ENCODE peak calls at places on chromosomes 1 and 21, in five cellular contexts. K is left ventricle myocardium inferior; P is iPS DF 6.9; H is kidney; C is effector memory CD4-positive, alpha-beta T cell. T is an unnamed sample.

GRCh38 chr1:185342017-185342416 is 25.0 kb upstream of the IVNS1ABP start:
- DNase-seq in K (no peak), P (no peak), H (no peak), C (no peak), T (no peak)

GRCh38 chr1:22024485-22025367 is 23.3 kb downstream of the CELA3A start:
- DNase-seq in K (peak; percentile 33), P (no peak), H (peak; percentile 88), C (peak; percentile 79), T (peak; percentile 19)

GRCh38 chr1:25022361-25023189 is 92.5 kb upstream of the RUNX3 start:
- DNase-seq in K (peak; percentile 46), P (no peak), H (peak; percentile 93), C (peak; percentile 97), T (no peak)

GRCh38 chr1:212721388-212722247 is 22.0 kb upstream of the BATF3 start:
- DNase-seq in K (no peak), P (no peak), H (no peak), C (no peak), T (no peak)

GRCh38 chr1:224897501-224897900 is 32.0 kb upstream of the DNAH14 start:
- DNase-seq in K (no peak), P (no peak), H (no peak), C (no peak), T (no peak)

GRCh38 chr1:152461544-152461943 is 47.5 kb upstream of the CRNN start:
- DNase-seq in K (peak; percentile 18), P (no peak), H (no peak), C (peak; percentile 33), T (no peak)

GRCh38 chr21:28148400-28149064 is 844.1 kb downstream of the LTN1 start:
- DNase-seq in K (no peak), P (no peak), H (no peak), C (no peak), T (no peak)

GRCh38 chr1:145983959-145984830 is 12.2 kb downstream of the TXNIP start:
- DNase-seq in K (no peak), P (no peak), H (no peak), C (peak; percentile 40), T (no peak)

GRCh38 chr1:230321741-230322420 is 104.3 kb downstream of the PGBD5 start:
- DNase-seq in K (peak; percentile 63), P (no peak), H (no peak), C (no peak), T (no peak)

GRCh38 chr1:182330303-182330702 is 61.3 kb downstream of the GLUL start:
- DNase-seq in K (no peak), P (no peak), H (no peak), C (no peak), T (no peak)

GRCh38 chr1:221494670-221495069 is 247.2 kb downstream of the DUSP10 start:
- DNase-seq in K (no peak), P (no peak), H (peak; percentile 91), C (no peak), T (no peak)

GRCh38 chr1:213119794-213120193 is 68.8 kb downstream of the RPS6KC1 start:
- DNase-seq in K (no peak), P (no peak), H (no peak), C (no peak), T (no peak)

GRCh38 chr1:234585333-234586055 is 24.5 kb downstream of the IRF2BP2 start:
- DNase-seq in K (no peak), P (no peak), H (no peak), C (no peak), T (no peak)

GRCh38 chr1:234089396-234089795 is 184.9 kb downstream of the SLC35F3 start:
- DNase-seq in K (no peak), P (peak; percentile 25), H (no peak), C (no peak), T (no peak)

GRCh38 chr1:108570128-108570527 is 10.2 kb downstream of the EEIG2 start:
- DNase-seq in K (no peak), P (no peak), H (no peak), C (no peak), T (no peak)

GRCh38 chr1:79079770-79080169 is 73.2 kb upstream of the ADGRL4 start:
- DNase-seq in K (no peak), P (peak; percentile 16), H (peak; percentile 37), C (no peak), T (no peak)

GRCh38 chr1:8015036-8015808 is 10.9 kb downstream of the ERRFI1 start:
- DNase-seq in K (no peak), P (no peak), H (no peak), C (no peak), T (peak; percentile 39)

GRCh38 chr1:229980009-229980408 is 87.0 kb upstream of the GALNT2 start:
- DNase-seq in K (no peak), P (no peak), H (no peak), C (no peak), T (no peak)

GRCh38 chr1:145926706-145927072 is 595 bp downstream of the RBM8A start:
- DNase-seq in K (no peak), P (no peak), H (no peak), C (no peak), T (no peak)

GRCh38 chr1:247373721-247374141 is 42.1 kb upstream of the ZNF496 start:
- DNase-seq in K (peak; percentile 41), P (peak; percentile 63), H (no peak), C (peak; percentile 15), T (no peak)

GRCh38 chr1:46790702-46791101 is 8.1 kb upstream of the CYP4B1 start:
- DNase-seq in K (no peak), P (no peak), H (no peak), C (no peak), T (no peak)

GRCh38 chr1:177065430-177065829 is 99.1 kb downstream of the ASTN1 start:
- DNase-seq in K (no peak), P (no peak), H (no peak), C (no peak), T (no peak)

GRCh38 chr1:196680107-196680506 is 28.3 kb downstream of the CFH start:
- DNase-seq in K (no peak), P (no peak), H (no peak), C (no peak), T (no peak)

GRCh38 chr1:2322593-2323295 is 68.6 kb downstream of the MORN1 start:
- DNase-seq in K (no peak), P (no peak), H (no peak), C (no peak), T (no peak)

GRCh38 chr1:226738995-226739695 is at the start of gene ITPKB:
- DNase-seq in K (peak; percentile 42), P (no peak), H (peak; percentile 82), C (peak; percentile 62), T (no peak)

GRCh38 chr1:17567582-17567981 is 28.1 kb downstream of the ARHGEF10L start:
- DNase-seq in K (no peak), P (no peak), H (no peak), C (no peak), T (no peak)

GRCh38 chr21:46062471-46063211 is 35.3 kb upstream of the COL6A2 start:
- DNase-seq in K (no peak), P (no peak), H (peak; percentile 22), C (no peak), T (no peak)

GRCh38 chr1:154384650-154385557 is 20.2 kb upstream of the IL6R start:
- DNase-seq in K (no peak), P (no peak), H (no peak), C (no peak), T (no peak)

GRCh38 chr1:222387020-222387816 is 160.7 kb downstream of the HHIPL2 start:
- DNase-seq in K (no peak), P (peak; percentile 50), H (no peak), C (no peak), T (no peak)

GRCh38 chr1:25550155-25550506 is 6.7 kb downstream of the LDLRAP1 start:
- DNase-seq in K (no peak), P (no peak), H (no peak), C (no peak), T (no peak)

GRCh38 chr21:42862774-42863503 is 16.4 kb downstream of the WDR4 start:
- DNase-seq in K (no peak), P (no peak), H (peak; percentile 68), C (no peak), T (no peak)

GRCh38 chr1:8238141-8239038 is 79.5 kb upstream of the SLC45A1 start:
- DNase-seq in K (no peak), P (no peak), H (no peak), C (no peak), T (no peak)

GRCh38 chr1:41645062-41645461 is 160.6 kb upstream of the EDN2 start:
- DNase-seq in K (no peak), P (no peak), H (no peak), C (no peak), T (no peak)

GRCh38 chr1:119964673-119965363 is 68.5 kb upstream of the ADAM30 start:
- DNase-seq in K (no peak), P (no peak), H (no peak), C (no peak), T (no peak)
- H3K27ac ChIP-seq in K (peak overlapping the region; percentile 69), P (no peak overlapping the region), H (no peak overlapping the region), C (no peak overlapping the region), T (peak overlapping the region; percentile 36)

GRCh38 chr1:98498651-98499050 is 162.9 kb upstream of the SNX7 start:
- DNase-seq in K (no peak), P (no peak), H (no peak), C (no peak), T (no peak)

GRCh38 chr1:98500324-98500723 is 161.2 kb upstream of the SNX7 start:
- DNase-seq in K (no peak), P (no peak), H (no peak), C (no peak), T (no peak)

GRCh38 chr1:98493469-98493868 is 168.1 kb upstream of the SNX7 start:
- DNase-seq in K (no peak), P (no peak), H (no peak), C (no peak), T (no peak)

GRCh38 chr1:98496246-98496995 is 165.1 kb upstream of the SNX7 start:
- DNase-seq in K (no peak), P (no peak), H (no peak), C (no peak), T (no peak)
- H3K27ac ChIP-seq in K (no peak overlapping the region), P (no peak overlapping the region), H (no peak overlapping the region), C (no peak overlapping the region), T (no peak overlapping the region)

GRCh38 chr1:115283249-115283648 is 54.8 kb downstream of the NGF start:
- DNase-seq in K (peak; percentile 30), P (no peak), H (peak; percentile 81), C (no peak), T (no peak)
- H3K27ac ChIP-seq in K (peak overlapping the region; percentile 91), P (no peak overlapping the region), H (peak overlapping the region; percentile 80), C (no peak overlapping the region), T (no peak overlapping the region)

DNA sequence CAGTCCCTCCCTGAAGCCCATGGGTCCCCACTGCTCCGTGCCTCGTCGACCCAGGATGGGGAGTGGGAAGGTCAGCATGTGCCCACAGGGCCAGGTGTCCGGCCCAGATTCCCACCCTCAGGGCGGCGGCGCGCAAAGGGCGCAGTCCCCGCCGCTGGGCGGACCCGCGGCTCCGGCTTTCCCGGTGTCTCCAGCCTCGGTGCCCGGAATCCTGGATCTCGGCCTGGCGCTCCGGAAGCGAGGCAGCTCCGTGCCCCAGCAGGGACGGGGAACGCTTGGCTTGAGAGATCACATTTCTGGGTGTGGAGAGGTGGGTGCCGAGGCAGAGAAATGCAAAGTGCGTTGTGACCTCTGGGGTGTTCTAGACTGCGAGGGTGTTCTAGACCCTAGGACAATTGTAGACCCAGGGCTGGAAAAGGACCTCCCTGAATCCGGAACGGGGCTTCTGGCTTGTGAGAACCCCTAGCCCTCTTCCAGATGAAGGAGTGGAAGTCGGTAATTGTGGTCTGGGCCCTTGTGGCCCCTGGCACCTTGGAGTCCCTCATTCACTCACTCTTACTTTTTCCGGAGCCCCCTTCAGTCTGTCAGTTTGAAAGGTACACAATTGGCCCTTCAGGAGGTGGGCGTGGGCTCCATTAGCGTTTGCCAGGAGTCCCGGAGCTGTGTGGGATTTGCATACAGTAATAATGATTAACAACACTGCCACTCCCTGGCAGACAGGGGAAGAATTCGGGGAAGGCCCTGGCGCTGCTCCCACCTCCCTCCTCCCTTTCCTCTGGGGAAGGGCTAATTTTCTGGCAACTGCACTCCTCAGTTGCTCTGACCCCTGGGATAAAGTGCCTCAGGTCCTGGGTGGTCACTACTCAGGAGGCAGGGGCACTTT is 1.7 kb upstream of the KCND3 start:
- DNase-seq in K (peak; percentile 73), P (peak; percentile 37), H (peak; percentile 90), C (no peak), T (peak; percentile 39)
- H3K27ac ChIP-seq in K (peak overlapping the region; percentile 86), P (no peak overlapping the region), H (no peak overlapping the region), C (no peak overlapping the region), T (peak overlapping the region; percentile 62)

T was measured in caudate nucleus.